ENCODE peak calls at places on chromosomes 2 and 18, in seven cellular contexts. D, N, T, Z, O, M and B are unnamed samples.
A peak's percentile ranks its signal among the peaks of the same experiment; 100 is the strongest.

GRCh38 chr2:125240870-125241269 is 1215.8 kb downstream of the CNTNAP5 start:
- DNase-seq in D (no peak), N (no peak), T (no peak), Z (no peak), O (no peak), M (no peak), B (no peak)

GRCh38 chr2:54479422-54479821 is 23.3 kb downstream of the SPTBN1 start:
- DNase-seq in D (no peak), N (no peak), T (no peak), Z (no peak), O (no peak), M (no peak), B (no peak)

GRCh38 chr2:183193904-183194303 is 69.7 kb downstream of the NUP35 start:
- DNase-seq in D (no peak), N (no peak), T (no peak), Z (no peak), O (no peak), M (no peak), B (no peak)

GRCh38 chr2:149314687-149315086 is 15.7 kb upstream of the LYPD6 start:
- DNase-seq in D (no peak), N (peak; percentile 15), T (no peak), Z (no peak), O (no peak), M (no peak), B (no peak)

GRCh38 chr2:579961-580360 is 97.2 kb downstream of the TMEM18 start:
- DNase-seq in D (no peak), N (no peak), T (no peak), Z (no peak), O (no peak), M (no peak), B (no peak)

GRCh38 chr2:115807302-115807701 is 1364.9 kb downstream of the DPP10 start:
- DNase-seq in D (no peak), N (no peak), T (no peak), Z (no peak), O (no peak), M (no peak), B (no peak)

GRCh38 chr2:23627236-23627990 is 242.4 kb downstream of the KLHL29 start:
- DNase-seq in D (no peak), N (no peak), T (no peak), Z (no peak), O (no peak), M (peak; percentile 38), B (no peak)

GRCh38 chr18:47143153-47143552 is 7.1 kb downstream of the HDHD2 start:
- DNase-seq in D (no peak), N (no peak), T (no peak), Z (no peak), O (no peak), M (no peak), B (no peak)

GRCh38 chr2:239249781-239250180 is 151.0 kb downstream of the HDAC4 start:
- DNase-seq in D (peak; percentile 57), N (no peak), T (no peak), Z (peak; percentile 71), O (peak; percentile 93), M (peak; percentile 86), B (no peak)

GRCh38 chr2:239144713-239144999 is 256.2 kb downstream of the HDAC4 start:
- DNase-seq in D (no peak), N (no peak), T (no peak), Z (no peak), O (no peak), M (no peak), B (no peak)

GRCh38 chr2:20249170-20249569 is 24.2 kb upstream of the SDC1 start:
- DNase-seq in D (no peak), N (no peak), T (no peak), Z (no peak), O (no peak), M (no peak), B (no peak)

GRCh38 chr2:10826625-10827024 is 14.0 kb upstream of the PDIA6 start:
- DNase-seq in D (no peak), N (no peak), T (no peak), Z (no peak), O (no peak), M (no peak), B (no peak)

GRCh38 chr18:8212893-8213805 is 396.1 kb upstream of the RAB12 start:
- DNase-seq in D (no peak), N (no peak), T (no peak), Z (no peak), O (no peak), M (no peak), B (no peak)

GRCh38 chr2:22579341-22579740 is 805.6 kb upstream of the KLHL29 start:
- DNase-seq in D (no peak), N (no peak), T (no peak), Z (no peak), O (peak; percentile 30), M (no peak), B (no peak)
- H3K9me3 ChIP-seq in D (no peaks in the 10 kb centered on the region), N (no peaks in the 10 kb centered on the region), T (no peaks in the 10 kb centered on the region), Z (no peaks in the 10 kb centered on the region), O (no peaks in the 10 kb centered on the region), M (no peaks in the 10 kb centered on the region), B (no peaks in the 10 kb centered on the region)

GRCh38 chr18:6547476-6547875 is 132.8 kb upstream of the L3MBTL4 start:
- DNase-seq in D (no peak), N (no peak), T (no peak), Z (no peak), O (no peak), M (no peak), B (no peak)
- H3K9me3 ChIP-seq in D (no peaks in the 10 kb centered on the region), N (no peaks in the 10 kb centered on the region), T (no peaks in the 10 kb centered on the region), Z (no peaks in the 10 kb centered on the region), O (no peaks in the 10 kb centered on the region), M (no peaks in the 10 kb centered on the region), B (no peaks in the 10 kb centered on the region)

DNA sequence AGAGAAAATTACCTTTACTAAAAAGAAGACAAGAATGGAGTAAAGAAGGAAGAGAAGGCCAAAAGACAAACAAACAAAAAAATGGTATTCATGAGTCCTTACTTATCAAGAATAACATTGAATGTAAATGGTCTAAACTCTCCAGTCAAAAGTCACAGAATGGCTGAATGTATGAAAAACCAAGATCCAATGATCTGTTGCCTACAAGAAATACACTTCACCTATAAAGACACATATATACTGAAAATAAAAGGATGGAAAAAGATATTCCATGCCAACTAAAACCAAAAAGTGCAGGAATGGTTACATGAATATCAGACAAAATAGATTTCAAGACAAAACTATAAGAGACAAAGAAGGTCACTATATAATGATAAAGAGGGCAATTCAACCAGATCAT is 65.0 kb upstream of the ASXL3 start:
- DNase-seq in D (no peak), N (no peak), T (no peak), Z (no peak), O (no peak), M (no peak), B (no peak)
- H3K9me3 ChIP-seq in D (no peaks in the 10 kb centered on the region), N (no peaks in the 10 kb centered on the region), T (no peaks in the 10 kb centered on the region), Z (no peaks in the 10 kb centered on the region), O (no peaks in the 10 kb centered on the region), M (peaks cover 7% of the 10 kb centered on the region), B (no peaks in the 10 kb centered on the region)

GRCh38 chr2:177433402-177433801 is 40.8 kb downstream of the AGPS start:
- DNase-seq in D (no peak), N (no peak), T (no peak), Z (no peak), O (no peak), M (no peak), B (no peak)
- H3K9me3 ChIP-seq in D (peaks cover 6% of the 10 kb centered on the region), N (no peaks in the 10 kb centered on the region), T (peaks cover 13% of the 10 kb centered on the region), Z (no peaks in the 10 kb centered on the region), O (peaks cover 4% of the 10 kb centered on the region), M (peaks cover 16% of the 10 kb centered on the region), B (peaks cover 27% of the 10 kb centered on the region)

GRCh38 chr18:59268722-59269562 is 4.3 kb downstream of the RAX start:
- DNase-seq in D (no peak), N (peak; percentile 85), T (no peak), Z (no peak), O (no peak), M (no peak), B (no peak)
- H3K9me3 ChIP-seq in D (no peaks in the 10 kb centered on the region), N (no peaks in the 10 kb centered on the region), T (no peaks in the 10 kb centered on the region), Z (no peaks in the 10 kb centered on the region), O (no peaks in the 10 kb centered on the region), M (no peaks in the 10 kb centered on the region), B (no peaks in the 10 kb centered on the region)

DNA sequence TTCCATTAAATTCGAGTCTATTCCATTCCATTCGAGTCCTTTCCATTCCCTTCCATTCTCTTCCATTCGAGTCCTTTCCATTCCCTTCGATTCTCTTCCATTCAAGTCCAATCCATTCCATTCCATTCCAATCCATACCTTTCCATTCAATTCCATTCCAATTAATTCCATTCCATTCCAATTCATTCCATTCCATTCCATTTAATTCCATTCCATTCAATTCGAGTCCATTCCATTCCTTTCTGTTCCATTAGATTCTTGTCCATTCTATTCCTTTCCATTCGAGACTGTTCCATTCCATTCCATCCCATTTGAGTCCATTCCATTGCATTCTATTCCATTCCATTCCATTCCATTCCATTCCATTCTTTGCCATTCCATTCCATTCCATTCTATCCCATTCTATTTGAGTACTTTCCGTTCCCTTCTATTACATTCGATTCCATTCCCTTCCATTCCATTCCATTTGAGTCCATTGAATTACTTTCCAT is 1130.0 kb downstream of the RPIA start:
- DNase-seq in D (no peak), N (no peak), T (no peak), Z (no peak), O (no peak), M (no peak), B (no peak)
- H3K9me3 ChIP-seq in D (no peaks in the 10 kb centered on the region), N (peaks cover 66% of the 10 kb centered on the region), T (peaks cover 20% of the 10 kb centered on the region), Z (no peaks in the 10 kb centered on the region), O (peaks cover 21% of the 10 kb centered on the region), M (peaks cover 38% of the 10 kb centered on the region), B (peaks cover 87% of the 10 kb centered on the region)

DNA sequence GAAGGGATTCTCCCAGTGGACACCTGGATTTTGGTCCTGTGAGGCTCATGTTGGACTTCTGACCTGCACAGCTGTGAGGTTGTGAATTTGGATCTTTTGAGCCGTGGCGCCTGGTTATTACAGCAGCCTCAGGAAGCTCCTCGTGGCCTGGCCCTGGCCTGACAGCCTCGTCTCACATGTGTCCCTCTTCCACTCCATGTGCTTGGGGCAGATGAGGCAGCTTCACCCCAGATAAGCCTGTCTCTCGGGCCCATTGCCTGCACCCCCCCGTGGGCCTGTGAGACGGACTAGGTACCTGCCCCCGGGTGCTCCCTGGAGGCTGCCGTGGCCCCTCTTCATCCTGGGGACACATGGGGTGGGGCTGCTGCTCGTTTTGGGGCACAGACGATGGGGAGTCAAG is 51.2 kb downstream of the CTDP1 start:
- DNase-seq in D (no peak), N (no peak), T (no peak), Z (no peak), O (no peak), M (no peak), B (no peak)
- H3K9me3 ChIP-seq in D (no peaks in the 10 kb centered on the region), N (no peaks in the 10 kb centered on the region), T (peaks cover 20% of the 10 kb centered on the region), Z (no peaks in the 10 kb centered on the region), O (no peaks in the 10 kb centered on the region), M (peaks cover 16% of the 10 kb centered on the region), B (no peaks in the 10 kb centered on the region)